ENCODE peak calls at places on chromosomes 4 and X, in six cellular contexts. One of them, this sample, is unnamed.

GRCh38 chrX:34886011-34886410 is 56.6 kb upstream of the FAM47B start:
- DNase-seq in posterior cingulate gyrus: no peak
- DNase-seq in SK-N-MC: no peak
- DNase-seq in colonic mucosa: peak
- DNase-seq in stimulated activated CD4-positive, alpha-beta T cell treated with anti-CD3 and anti-CD28 coated beads, Interleukin-2, amount 100 ng/mL, for 48 hours: no peak
- DNase-seq in kidney: no peak
- DNase-seq in this sample: no peak

GRCh38 chr4:150578745-150579470 is 3.0 kb upstream of the MAB21L2 start:
- DNase-seq in posterior cingulate gyrus: no peak
- DNase-seq in SK-N-MC: no peak
- DNase-seq in colonic mucosa: no peak
- DNase-seq in stimulated activated CD4-positive, alpha-beta T cell treated with anti-CD3 and anti-CD28 coated beads, Interleukin-2, amount 100 ng/mL, for 48 hours: no peak
- DNase-seq in kidney: no peak
- DNase-seq in this sample: no peak

GRCh38 chr4:79872738-79873137 is 200.3 kb downstream of the ANTXR2 start:
- DNase-seq in posterior cingulate gyrus: no peak
- DNase-seq in SK-N-MC: no peak
- DNase-seq in colonic mucosa: no peak
- DNase-seq in stimulated activated CD4-positive, alpha-beta T cell treated with anti-CD3 and anti-CD28 coated beads, Interleukin-2, amount 100 ng/mL, for 48 hours: no peak
- DNase-seq in kidney: no peak
- DNase-seq in this sample: no peak

GRCh38 chr4:74237425-74237966 is 70.8 kb upstream of the EPGN start:
- DNase-seq in posterior cingulate gyrus: no peak
- DNase-seq in SK-N-MC: no peak
- DNase-seq in colonic mucosa: no peak
- DNase-seq in stimulated activated CD4-positive, alpha-beta T cell treated with anti-CD3 and anti-CD28 coated beads, Interleukin-2, amount 100 ng/mL, for 48 hours: no peak
- DNase-seq in kidney: no peak
- DNase-seq in this sample: no peak

GRCh38 chrX:19839770-19840254 is 47.6 kb downstream of the SH3KBP1 start:
- DNase-seq in posterior cingulate gyrus: no peak
- DNase-seq in SK-N-MC: no peak
- DNase-seq in colonic mucosa: no peak
- DNase-seq in stimulated activated CD4-positive, alpha-beta T cell treated with anti-CD3 and anti-CD28 coated beads, Interleukin-2, amount 100 ng/mL, for 48 hours: no peak
- DNase-seq in kidney: no peak
- DNase-seq in this sample: no peak

GRCh38 chr4:76597423-76597979 is 162.5 kb downstream of the SHROOM3 start:
- DNase-seq in posterior cingulate gyrus: no peak
- DNase-seq in SK-N-MC: no peak
- DNase-seq in colonic mucosa: no peak
- DNase-seq in stimulated activated CD4-positive, alpha-beta T cell treated with anti-CD3 and anti-CD28 coated beads, Interleukin-2, amount 100 ng/mL, for 48 hours: no peak
- DNase-seq in kidney: no peak
- DNase-seq in this sample: no peak

GRCh38 chr4:48985976-48986653 is at the start of gene CWH43:
- DNase-seq in posterior cingulate gyrus: no peak
- DNase-seq in SK-N-MC: no peak
- DNase-seq in colonic mucosa: peak
- DNase-seq in stimulated activated CD4-positive, alpha-beta T cell treated with anti-CD3 and anti-CD28 coated beads, Interleukin-2, amount 100 ng/mL, for 48 hours: no peak
- DNase-seq in kidney: peak
- DNase-seq in this sample: no peak

GRCh38 chrX:130419263-130419662 is 17.5 kb downstream of the RBMX2 start:
- DNase-seq in posterior cingulate gyrus: no peak
- DNase-seq in SK-N-MC: no peak
- DNase-seq in colonic mucosa: no peak
- DNase-seq in stimulated activated CD4-positive, alpha-beta T cell treated with anti-CD3 and anti-CD28 coated beads, Interleukin-2, amount 100 ng/mL, for 48 hours: no peak
- DNase-seq in kidney: no peak
- DNase-seq in this sample: no peak

GRCh38 chr4:184462724-184463123 is 11.6 kb downstream of the IRF2 start:
- DNase-seq in posterior cingulate gyrus: no peak
- DNase-seq in SK-N-MC: no peak
- DNase-seq in colonic mucosa: no peak
- DNase-seq in stimulated activated CD4-positive, alpha-beta T cell treated with anti-CD3 and anti-CD28 coated beads, Interleukin-2, amount 100 ng/mL, for 48 hours: no peak
- DNase-seq in kidney: no peak
- DNase-seq in this sample: no peak

GRCh38 chrX:11269996-11270395 is 23.2 kb upstream of the AMELX start:
- DNase-seq in posterior cingulate gyrus: no peak
- DNase-seq in SK-N-MC: no peak
- DNase-seq in colonic mucosa: no peak
- DNase-seq in stimulated activated CD4-positive, alpha-beta T cell treated with anti-CD3 and anti-CD28 coated beads, Interleukin-2, amount 100 ng/mL, for 48 hours: no peak
- DNase-seq in kidney: no peak
- DNase-seq in this sample: no peak

GRCh38 chr4:38983756-38984647 is 48.2 kb downstream of the TMEM156 start:
- DNase-seq in posterior cingulate gyrus: no peak
- DNase-seq in SK-N-MC: no peak
- DNase-seq in colonic mucosa: no peak
- DNase-seq in stimulated activated CD4-positive, alpha-beta T cell treated with anti-CD3 and anti-CD28 coated beads, Interleukin-2, amount 100 ng/mL, for 48 hours: no peak
- DNase-seq in kidney: no peak
- DNase-seq in this sample: no peak

GRCh38 chr4:16772366-16772850 is 126.0 kb downstream of the LDB2 start:
- DNase-seq in posterior cingulate gyrus: no peak
- DNase-seq in SK-N-MC: no peak
- DNase-seq in colonic mucosa: no peak
- DNase-seq in stimulated activated CD4-positive, alpha-beta T cell treated with anti-CD3 and anti-CD28 coated beads, Interleukin-2, amount 100 ng/mL, for 48 hours: no peak
- DNase-seq in kidney: no peak
- DNase-seq in this sample: no peak

GRCh38 chr4:149238097-149238496 is 577.5 kb downstream of the IQCM start:
- DNase-seq in posterior cingulate gyrus: no peak
- DNase-seq in SK-N-MC: no peak
- DNase-seq in colonic mucosa: no peak
- DNase-seq in stimulated activated CD4-positive, alpha-beta T cell treated with anti-CD3 and anti-CD28 coated beads, Interleukin-2, amount 100 ng/mL, for 48 hours: no peak
- DNase-seq in kidney: no peak
- DNase-seq in this sample: no peak

GRCh38 chr4:19678763-19679162 is 572.9 kb upstream of the SLIT2 start:
- DNase-seq in posterior cingulate gyrus: no peak
- DNase-seq in SK-N-MC: no peak
- DNase-seq in colonic mucosa: no peak
- DNase-seq in stimulated activated CD4-positive, alpha-beta T cell treated with anti-CD3 and anti-CD28 coated beads, Interleukin-2, amount 100 ng/mL, for 48 hours: no peak
- DNase-seq in kidney: no peak
- DNase-seq in this sample: no peak

GRCh38 chr4:162644346-162644745 is 480.5 kb upstream of the FSTL5 start:
- DNase-seq in posterior cingulate gyrus: no peak
- DNase-seq in SK-N-MC: no peak
- DNase-seq in colonic mucosa: no peak
- DNase-seq in stimulated activated CD4-positive, alpha-beta T cell treated with anti-CD3 and anti-CD28 coated beads, Interleukin-2, amount 100 ng/mL, for 48 hours: no peak
- DNase-seq in kidney: no peak
- DNase-seq in this sample: no peak

GRCh38 chr4:67035501-67035900 is 509.8 kb downstream of the CENPC start:
- DNase-seq in posterior cingulate gyrus: no peak
- DNase-seq in SK-N-MC: no peak
- DNase-seq in colonic mucosa: no peak
- DNase-seq in stimulated activated CD4-positive, alpha-beta T cell treated with anti-CD3 and anti-CD28 coated beads, Interleukin-2, amount 100 ng/mL, for 48 hours: no peak
- DNase-seq in kidney: no peak
- DNase-seq in this sample: no peak

GRCh38 chr4:172776203-172776896 is 392.3 kb upstream of the GALNT7 start:
- DNase-seq in posterior cingulate gyrus: no peak
- DNase-seq in SK-N-MC: no peak
- DNase-seq in colonic mucosa: no peak
- DNase-seq in stimulated activated CD4-positive, alpha-beta T cell treated with anti-CD3 and anti-CD28 coated beads, Interleukin-2, amount 100 ng/mL, for 48 hours: no peak
- DNase-seq in kidney: no peak
- DNase-seq in this sample: no peak

GRCh38 chr4:11611868-11612267 is 183.2 kb upstream of the HS3ST1 start:
- DNase-seq in posterior cingulate gyrus: no peak
- DNase-seq in SK-N-MC: no peak
- DNase-seq in colonic mucosa: no peak
- DNase-seq in stimulated activated CD4-positive, alpha-beta T cell treated with anti-CD3 and anti-CD28 coated beads, Interleukin-2, amount 100 ng/mL, for 48 hours: no peak
- DNase-seq in kidney: no peak
- DNase-seq in this sample: no peak

GRCh38 chr4:23360718-23361117 is 529.1 kb downstream of the PPARGC1A start:
- DNase-seq in posterior cingulate gyrus: no peak
- DNase-seq in SK-N-MC: no peak
- DNase-seq in colonic mucosa: no peak
- DNase-seq in stimulated activated CD4-positive, alpha-beta T cell treated with anti-CD3 and anti-CD28 coated beads, Interleukin-2, amount 100 ng/mL, for 48 hours: no peak
- DNase-seq in kidney: no peak
- DNase-seq in this sample: no peak

GRCh38 chr4:19216495-19216894 is 1035.2 kb upstream of the SLIT2 start:
- DNase-seq in posterior cingulate gyrus: no peak
- DNase-seq in SK-N-MC: no peak
- DNase-seq in colonic mucosa: no peak
- DNase-seq in stimulated activated CD4-positive, alpha-beta T cell treated with anti-CD3 and anti-CD28 coated beads, Interleukin-2, amount 100 ng/mL, for 48 hours: no peak
- DNase-seq in kidney: no peak
- DNase-seq in this sample: no peak

GRCh38 chr4:111027526-111027925 is 404.6 kb upstream of the PITX2 start:
- DNase-seq in posterior cingulate gyrus: no peak
- DNase-seq in SK-N-MC: no peak
- DNase-seq in colonic mucosa: no peak
- DNase-seq in stimulated activated CD4-positive, alpha-beta T cell treated with anti-CD3 and anti-CD28 coated beads, Interleukin-2, amount 100 ng/mL, for 48 hours: no peak
- DNase-seq in kidney: no peak
- DNase-seq in this sample: no peak

GRCh38 chr4:184676093-184676492 is 26.6 kb downstream of the PRIMPOL start:
- DNase-seq in posterior cingulate gyrus: no peak
- DNase-seq in SK-N-MC: no peak
- DNase-seq in colonic mucosa: no peak
- DNase-seq in stimulated activated CD4-positive, alpha-beta T cell treated with anti-CD3 and anti-CD28 coated beads, Interleukin-2, amount 100 ng/mL, for 48 hours: no peak
- DNase-seq in kidney: no peak
- DNase-seq in this sample: no peak

GRCh38 chr4:11929080-11929479 is 500.4 kb upstream of the HS3ST1 start:
- DNase-seq in posterior cingulate gyrus: no peak
- DNase-seq in SK-N-MC: no peak
- DNase-seq in colonic mucosa: no peak
- DNase-seq in stimulated activated CD4-positive, alpha-beta T cell treated with anti-CD3 and anti-CD28 coated beads, Interleukin-2, amount 100 ng/mL, for 48 hours: no peak
- DNase-seq in kidney: no peak
- DNase-seq in this sample: no peak

This sample was measured in mucosa of gallbladder.